ENCODE peak calls at places on chromosome 2, in four cellular contexts. L, J, F and P are unnamed samples.

GRCh38 chr2:71460595-71461303 is 7.4 kb downstream of the DYSF start:
- DNase-seq in L (peak), J (no peak), F (peak), P (peak)

GRCh38 chr2:180507028-180507427 is 473.4 kb upstream of the UBE2E3 start:
- DNase-seq in L (no peak), J (no peak), F (no peak), P (no peak)

GRCh38 chr2:63287961-63288360 is 237.3 kb downstream of the OTX1 start:
- DNase-seq in L (no peak), J (no peak), F (no peak), P (no peak)

GRCh38 chr2:233289590-233290424 is 17.8 kb upstream of the SAG start:
- DNase-seq in L (no peak), J (no peak), F (no peak), P (no peak)

GRCh38 chr2:237440819-237441281 is 26.9 kb upstream of the COL6A3 start:
- DNase-seq in L (no peak), J (no peak), F (no peak), P (no peak)

GRCh38 chr2:99421469-99421868 is 68.3 kb downstream of the REV1 start:
- DNase-seq in L (no peak), J (no peak), F (no peak), P (no peak)

GRCh38 chr2:241659150-241659739 is 21.8 kb downstream of the ATG4B start:
- DNase-seq in L (no peak), J (peak), F (peak), P (peak)

GRCh38 chr2:31511376-31511775 is 69.4 kb downstream of the SRD5A2 start:
- DNase-seq in L (no peak), J (no peak), F (no peak), P (no peak)

GRCh38 chr2:224009605-224010330 is 29.3 kb downstream of the SERPINE2 start:
- DNase-seq in L (no peak), J (no peak), F (no peak), P (no peak)

GRCh38 chr2:194395818-194396217 is 1261.2 kb upstream of the SLC39A10 start:
- DNase-seq in L (no peak), J (no peak), F (no peak), P (no peak)

GRCh38 chr2:43005975-43006833 is 213.8 kb upstream of the HAAO start:
- DNase-seq in L (no peak), J (no peak), F (no peak), P (no peak)

GRCh38 chr2:149365826-149366583 is 35.6 kb downstream of the LYPD6 start:
- DNase-seq in L (peak), J (peak), F (no peak), P (no peak)

GRCh38 chr2:236366406-236366805 is 102.2 kb upstream of the ASB18 start:
- DNase-seq in L (no peak), J (no peak), F (no peak), P (no peak)

GRCh38 chr2:236945431-236946016 is 140.2 kb upstream of the COPS8 start:
- DNase-seq in L (no peak), J (no peak), F (no peak), P (no peak)

GRCh38 chr2:30267161-30267568 is 35.8 kb downstream of the LBH start:
- DNase-seq in L (no peak), J (no peak), F (no peak), P (no peak)

GRCh38 chr2:19883486-19883885 is 18.3 kb downstream of the TTC32 start:
- DNase-seq in L (no peak), J (no peak), F (no peak), P (no peak)

GRCh38 chr2:70703900-70704549 is 64.0 kb downstream of the ADD2 start:
- DNase-seq in L (no peak), J (no peak), F (peak), P (no peak)

GRCh38 chr2:54122939-54123338 is 7.5 kb downstream of the ACYP2 start:
- DNase-seq in L (peak), J (peak), F (no peak), P (no peak)

GRCh38 chr2:39379643-39380524 is 57.2 kb downstream of the MAP4K3 start:
- DNase-seq in L (peak), J (peak), F (peak), P (peak)

GRCh38 chr2:157439792-157440186 is 4.1 kb downstream of the CYTIP start:
- DNase-seq in L (no peak), J (no peak), F (no peak), P (peak)

GRCh38 chr2:7168012-7168411 is 250.8 kb downstream of the RNF144A start:
- DNase-seq in L (no peak), J (no peak), F (no peak), P (no peak)

GRCh38 chr2:233436191-233436581 is 81.9 kb downstream of the DGKD start:
- DNase-seq in L (no peak), J (no peak), F (no peak), P (no peak)

GRCh38 chr2:239601880-239602279 is 201.1 kb upstream of the HDAC4 start:
- DNase-seq in L (no peak), J (no peak), F (no peak), P (no peak)

GRCh38 chr2:234287650-234288049 is 209.2 kb downstream of the ARL4C start:
- DNase-seq in L (no peak), J (no peak), F (no peak), P (no peak)

GRCh38 chr2:212177724-212178123 is 360.9 kb downstream of the ERBB4 start:
- DNase-seq in L (peak), J (no peak), F (peak), P (no peak)

GRCh38 chr2:109726666-109727270 is 67.3 kb upstream of the RGPD5 start:
- DNase-seq in L (no peak), J (no peak), F (no peak), P (no peak)

GRCh38 chr2:19810637-19811036 is 91.1 kb downstream of the TTC32 start:
- DNase-seq in L (no peak), J (no peak), F (no peak), P (no peak)

GRCh38 chr2:203484266-203485112 is 50.6 kb downstream of the RAPH1 start:
- DNase-seq in L (no peak), J (no peak), F (peak), P (peak)

GRCh38 chr2:152542995-152543481 is 174.2 kb downstream of the PRPF40A start:
- DNase-seq in L (peak), J (peak), F (peak), P (no peak)

GRCh38 chr2:27191107-27191829 is 20.6 kb upstream of the ATRAID start:
- DNase-seq in L (peak), J (peak), F (peak), P (peak)

GRCh38 chr2:66555511-66556324 is 120.8 kb downstream of the MEIS1 start:
- DNase-seq in L (no peak), J (no peak), F (no peak), P (no peak)

GRCh38 chr2:66553370-66553769 is 118.4 kb downstream of the MEIS1 start:
- DNase-seq in L (no peak), J (peak), F (no peak), P (no peak)

GRCh38 chr2:66559672-66560071 is 124.7 kb downstream of the MEIS1 start:
- DNase-seq in L (no peak), J (no peak), F (no peak), P (no peak)

GRCh38 chr2:66550826-66551225 is 115.9 kb downstream of the MEIS1 start:
- DNase-seq in L (no peak), J (no peak), F (no peak), P (no peak)

DNA sequence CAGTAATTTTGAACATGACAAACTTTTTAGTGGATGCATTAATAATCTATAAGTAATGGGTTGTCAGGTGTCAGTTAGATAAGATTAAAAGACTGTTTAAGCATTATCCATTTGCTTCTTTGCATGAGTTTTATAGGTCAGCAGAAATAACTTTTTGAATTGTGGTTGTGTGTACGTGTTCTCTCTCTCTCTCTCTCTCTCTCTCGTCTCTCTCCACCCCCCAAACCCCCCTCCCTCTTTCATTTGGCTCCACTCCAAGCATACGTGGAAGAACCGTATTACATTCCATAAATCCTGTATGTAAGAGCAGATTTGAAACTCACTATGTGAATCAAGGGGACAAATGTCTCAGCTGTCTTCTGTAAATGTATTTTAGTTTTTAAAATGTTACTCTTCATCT is 120.2 kb downstream of the MEIS1 start:
- DNase-seq in L (no peak), J (no peak), F (no peak), P (no peak)
- H2AFZ ChIP-seq in L (no peak), J (no peak), F (no peak), P (no peak)

GRCh38 chr2:130963849-130964793 is 127.4 kb downstream of the ARHGEF4 start:
- DNase-seq in L (no peak), J (peak), F (peak), P (no peak)

GRCh38 chr2:130967020-130967495 is 126.2 kb downstream of the FAM168B start:
- DNase-seq in L (no peak), J (no peak), F (no peak), P (no peak)

GRCh38 chr2:130964931-130965330 is 128.2 kb downstream of the ARHGEF4 start:
- DNase-seq in L (no peak), J (no peak), F (no peak), P (no peak)

GRCh38 chr2:130963058-130963848 is 126.5 kb downstream of the ARHGEF4 start:
- DNase-seq in L (no peak), J (peak), F (peak), P (no peak)

GRCh38 chr2:130966149-130967019 is 126.9 kb downstream of the FAM168B start:
- DNase-seq in L (no peak), J (no peak), F (peak), P (no peak)
- H3K27ac ChIP-seq in L (no peak), J (no peak), F (peak), P (no peak)

GRCh38 chr2:58441643-58442042 is 200.5 kb upstream of the FANCL start:
- DNase-seq in L (no peak), J (no peak), F (no peak), P (no peak)

GRCh38 chr2:58448845-58449244 is 207.7 kb upstream of the FANCL start:
- DNase-seq in L (no peak), J (no peak), F (no peak), P (no peak)

GRCh38 chr2:58448065-58448507 is 207.0 kb upstream of the FANCL start:
- DNase-seq in L (peak), J (peak), F (peak), P (peak)

GRCh38 chr2:58449286-58450010 is 208.3 kb upstream of the FANCL start:
- DNase-seq in L (no peak), J (no peak), F (no peak), P (peak)

GRCh38 chr2:58447586-58447985 is 206.5 kb upstream of the FANCL start:
- DNase-seq in L (no peak), J (no peak), F (no peak), P (no peak)
- TF ChIP-seq CTCF in L (no peak), J (no peak), F (no peak), P (no peak)

DNA sequence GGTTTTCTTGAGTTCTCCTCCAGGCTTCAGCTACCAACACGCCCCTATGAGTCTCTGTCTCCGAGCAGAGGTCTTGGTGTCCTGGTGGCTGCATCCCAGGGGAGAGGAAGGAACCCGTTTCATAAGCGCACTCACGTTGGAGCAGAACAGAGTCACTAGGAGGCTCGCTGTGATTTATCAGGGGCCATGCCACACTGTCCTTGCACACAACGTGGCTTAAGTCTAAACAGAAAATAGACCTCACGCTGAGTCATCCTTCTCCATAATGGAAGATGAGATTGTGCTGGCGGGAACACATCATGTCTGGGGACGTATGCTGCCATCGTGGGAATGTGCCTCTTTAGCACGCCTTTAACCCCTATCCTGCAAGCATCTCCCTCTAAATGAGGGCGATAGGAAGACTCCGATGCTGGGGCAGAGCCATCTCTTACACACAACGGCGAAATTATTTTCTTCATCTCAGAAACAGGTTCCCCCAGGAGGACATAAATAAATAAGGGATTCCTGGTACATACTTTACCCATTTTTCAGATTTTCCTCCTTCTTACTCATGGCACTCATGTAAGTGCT is 211.4 kb downstream of the KLHL29 start:
- DNase-seq in L (no peak), J (no peak), F (no peak), P (no peak)
- H2AFZ ChIP-seq in L (no peak), J (no peak), F (no peak), P (no peak)

GRCh38 chr2:64359176-64359891 is 94.6 kb upstream of the LGALSL start:
- DNase-seq in L (no peak), J (no peak), F (no peak), P (peak)
- H3K27ac ChIP-seq in L (peak), J (peak), F (no peak), P (peak)

DNA sequence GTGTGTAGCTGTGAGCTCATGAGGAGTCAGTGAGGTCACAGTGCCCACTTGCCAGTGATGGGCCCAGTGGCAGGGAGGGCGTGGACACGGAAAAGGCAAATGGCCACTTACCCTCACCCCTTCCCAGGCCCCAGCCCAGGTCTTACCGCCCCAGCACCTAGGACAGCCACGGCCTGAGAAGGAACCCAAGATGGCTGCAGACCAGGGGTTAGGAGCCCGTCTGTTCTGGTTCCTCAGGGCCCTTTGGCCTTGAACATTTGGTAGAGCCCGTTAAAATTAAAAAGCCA is 74.1 kb downstream of the EMX1 start:
- DNase-seq in L (no peak), J (no peak), F (no peak), P (no peak)
- TF ChIP-seq CTCF in L (no peak), J (no peak), F (no peak), P (no peak)

GRCh38 chr2:145524303-145524702 is 1004.4 kb upstream of the ZEB2 start:
- DNase-seq in L (no peak), J (no peak), F (no peak), P (no peak)
- H2AFZ ChIP-seq in L (no peak), J (no peak), F (peak), P (peak)

GRCh38 chr2:170087394-170087793 is 90.6 kb upstream of the MYO3B start:
- DNase-seq in L (no peak), J (no peak), F (no peak), P (no peak)
- H3K27ac ChIP-seq in L (no peak), J (no peak), F (no peak), P (no peak)